ENCODE peak calls at places on chromosomes 12 and 14, in five cellular contexts. T is kidney epithelial cell; F is cardiac muscle cell; P is CD8-positive, alpha-beta T cell; M is SJSA1. D is an unnamed sample. For H3K27me3, the result is how much of the 10 kb centered on the place peaks cover.

GRCh38 chr14:68495638-68496114 is 297.2 kb downstream of the ZFP36L1 start:
- DNase-seq in M (no peak), F (no peak), P (no peak), T (no peak), D (no peak)

GRCh38 chr12:9649532-9649940 is 20.0 kb upstream of the CLEC2D start:
- DNase-seq in T (no peak), M (no peak), F (no peak), P (no peak), D (peak)

GRCh38 chr14:93906341-93907329 is 20.5 kb upstream of the FAM181A start:
- DNase-seq in M (no peak), F (peak), P (peak), T (no peak), D (peak)

GRCh38 chr14:58832010-58832409 is 194.2 kb downstream of the DACT1 start:
- DNase-seq in T (no peak), M (no peak), F (no peak), P (no peak), D (no peak)

GRCh38 chr14:28754209-28754985 is 12.2 kb upstream of the FOXG1 start:
- DNase-seq in F (peak), T (no peak), P (no peak), M (no peak), D (peak)

GRCh38 chr12:16030729-16031128 is 119.6 kb downstream of the DERA start:
- DNase-seq in F (no peak), P (no peak), T (peak), M (no peak), D (no peak)

GRCh38 chr14:36167431-36167830 is 9.1 kb downstream of the PTCSC3 start:
- DNase-seq in P (no peak), T (no peak), F (no peak), M (no peak), D (peak)

GRCh38 chr14:91889477-91890211 is 22.3 kb upstream of the TC2N start:
- DNase-seq in F (no peak), T (no peak), P (no peak), M (no peak), D (no peak)

GRCh38 chr12:5230861-5231260 is 187.2 kb downstream of the KCNA5 start:
- DNase-seq in T (no peak), M (no peak), F (no peak), P (no peak), D (no peak)

GRCh38 chr12:29350080-29350479 is 30.9 kb downstream of the ERGIC2 start:
- DNase-seq in M (no peak), T (peak), F (peak), P (no peak), D (no peak)

DNA sequence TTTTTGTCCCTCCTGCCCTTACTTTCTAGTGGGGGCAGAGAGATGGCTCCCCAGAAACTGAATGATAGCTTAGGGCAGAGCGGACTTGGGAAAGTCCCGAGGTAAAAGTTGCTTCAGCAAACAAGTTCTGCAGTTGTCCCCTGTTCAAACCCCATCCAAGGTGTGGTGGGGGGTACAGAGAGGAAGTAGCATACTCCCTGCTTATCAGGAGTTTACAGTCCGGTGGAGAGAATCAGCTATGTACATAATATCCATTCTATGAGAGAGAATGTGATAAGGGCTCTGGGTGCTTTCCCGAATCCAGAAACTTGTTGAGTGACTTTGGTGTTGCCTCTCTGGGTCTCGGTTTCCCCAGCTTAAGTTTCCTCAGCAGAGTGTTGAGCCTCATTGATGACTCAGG is 40.4 kb upstream of the VRK1 start:
- DNase-seq in T (no peak), F (no peak), M (no peak), P (no peak), D (no peak)
- H3K27me3 ChIP-seq in T (under half), F (under half), M (under half), P (under half), D (under half)

DNA sequence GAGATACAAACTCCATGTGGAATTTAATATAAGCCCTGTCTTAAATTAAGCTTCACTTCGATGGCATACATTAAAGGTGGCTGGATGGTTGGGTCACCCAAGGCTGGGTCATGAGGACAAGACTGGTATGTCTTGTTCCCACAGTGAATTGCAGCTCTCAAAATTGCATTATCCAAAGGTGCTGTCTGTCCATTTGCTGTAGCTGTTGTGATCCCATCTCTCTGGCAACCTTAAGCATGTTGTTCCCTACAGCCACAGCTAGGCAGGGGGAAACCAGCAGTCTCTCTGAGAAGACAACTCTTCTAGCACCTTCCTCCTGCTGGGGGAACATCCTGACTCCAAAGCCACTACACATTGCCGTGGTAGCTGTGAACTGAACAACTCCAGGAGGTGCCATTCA is 187.0 kb downstream of the NUAK1 start:
- DNase-seq in T (no peak), M (no peak), P (no peak), F (no peak), D (no peak)
- H3K27me3 ChIP-seq in T (under half), M (under half), P (under half), F (under half), D (under half)

GRCh38 chr12:88681271-88681670 is 101.0 kb upstream of the KITLG start:
- DNase-seq in P (no peak), M (no peak), T (no peak), F (no peak), D (no peak)
- H3K27me3 ChIP-seq in P (under half), M (under half), T (under half), F (under half), D (under half)

DNA sequence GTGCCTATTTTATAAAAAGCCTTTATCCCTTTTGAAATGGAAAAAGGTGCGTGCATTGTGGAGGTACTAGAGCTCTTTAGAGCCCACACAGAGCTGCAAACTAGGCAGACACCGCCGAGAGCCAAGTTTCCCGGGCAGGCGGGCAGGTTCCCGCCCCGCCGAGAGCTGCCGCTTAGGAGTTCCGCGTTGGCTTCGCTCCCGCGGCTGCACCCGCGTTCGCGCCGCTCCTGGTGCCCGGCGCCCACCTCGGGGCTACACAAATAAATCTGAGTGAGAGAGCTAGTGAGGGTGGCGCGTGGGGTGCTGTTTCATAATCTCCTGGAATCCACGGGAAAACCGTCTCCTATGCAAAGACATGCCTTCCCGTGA is 715 bp downstream of the KITLG start:
- DNase-seq in M (peak), F (peak), T (no peak), P (no peak), D (peak)
- H3K27me3 ChIP-seq in M (under half), F (under half), T (under half), P (under half), D (under half)

DNA sequence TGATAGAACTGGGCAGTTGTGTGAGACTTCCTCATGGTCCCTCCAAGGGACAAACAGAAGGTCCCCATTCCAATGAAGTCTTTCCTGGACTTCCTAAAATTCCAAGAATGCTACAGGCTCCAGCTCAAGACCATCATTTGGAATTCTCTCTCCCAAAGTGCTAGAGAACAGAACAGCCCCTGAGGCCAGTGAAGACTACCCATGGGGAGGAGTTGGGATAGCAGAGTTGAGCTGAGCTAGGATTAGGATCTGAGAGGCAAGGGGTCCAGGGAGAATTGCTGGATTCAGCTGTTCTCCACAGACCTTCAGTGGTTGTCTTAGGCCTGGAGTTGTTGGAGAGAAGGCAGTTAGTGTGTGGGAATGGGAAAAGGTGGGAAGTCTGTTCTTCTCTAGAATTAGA is 10.8 kb downstream of the KRT1 start:
- DNase-seq in P (no peak), M (peak), T (no peak), F (no peak), D (no peak)
- H3K27me3 ChIP-seq in P (under half), M (under half), T (under half), F (under half), D (under half)

DNA sequence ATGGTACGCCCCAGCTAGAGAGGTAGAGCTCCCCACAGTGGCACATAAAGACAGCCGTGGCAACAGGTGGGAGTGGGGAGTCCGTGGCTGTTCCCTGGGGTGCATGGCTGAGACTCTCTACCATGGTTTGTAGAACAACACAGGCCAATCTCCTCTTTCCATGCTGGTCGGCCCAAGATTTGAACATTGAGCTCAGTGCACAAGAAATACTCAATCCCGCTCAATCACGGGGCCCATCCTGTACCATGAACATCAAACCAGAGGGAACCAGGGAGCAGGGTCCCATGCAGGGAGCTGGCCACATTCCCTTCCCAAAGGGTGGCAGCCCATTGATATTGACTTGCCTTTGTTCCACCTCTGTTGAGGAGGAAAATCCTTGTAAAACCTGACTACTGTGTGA is 353.1 kb downstream of the DPF3 start:
- DNase-seq in F (no peak), M (no peak), P (no peak), T (no peak), D (no peak)
- H3K27me3 ChIP-seq in F (under half), M (under half), P (under half), T (under half), D (under half)

GRCh38 chr12:109934026-109934425 is 34.0 kb downstream of the TCHP start:
- DNase-seq in P (no peak), T (no peak), M (no peak), F (peak), D (no peak)
- H3K27me3 ChIP-seq in P (under half), T (under half), M (under half), F (under half), D (under half)

DNA sequence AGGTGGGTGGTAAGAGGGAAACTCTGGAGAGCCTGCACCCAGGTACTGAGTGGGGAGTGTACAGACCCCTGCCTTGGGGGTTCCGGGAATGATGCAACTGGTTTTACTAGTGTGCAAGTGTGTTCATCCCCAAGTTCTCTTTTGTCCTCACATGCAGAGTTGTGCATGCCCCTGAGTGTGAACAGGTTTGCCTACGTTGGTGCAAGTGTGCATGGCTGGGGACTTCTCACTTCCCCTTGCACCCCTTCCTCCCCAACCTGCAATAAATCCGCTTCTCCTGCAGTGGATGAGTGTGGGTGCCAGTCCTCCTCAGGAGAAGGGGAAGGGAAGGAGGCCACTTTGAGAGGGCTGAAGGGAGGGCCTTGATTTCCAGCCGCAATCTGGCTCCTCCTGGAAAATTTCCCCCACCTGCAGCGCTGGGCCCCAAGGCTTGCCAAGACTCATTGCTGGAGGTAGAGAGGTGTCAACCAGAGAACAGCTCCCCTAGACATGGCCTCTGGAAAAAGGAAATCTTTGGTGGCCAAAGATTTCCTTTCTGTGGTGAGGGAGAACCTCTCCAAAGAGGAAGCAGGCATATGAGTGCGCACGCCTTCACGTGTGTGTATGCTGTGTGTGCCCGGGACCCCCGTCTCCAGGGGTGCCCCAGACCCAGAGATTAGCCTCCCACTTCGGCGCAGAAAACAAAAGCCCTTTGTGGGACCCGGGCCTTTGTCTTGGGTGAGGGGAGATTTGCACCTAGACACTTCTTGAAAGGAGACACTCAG is 5.5 kb downstream of the AQP2 start:
- DNase-seq in M (no peak), T (no peak), F (no peak), P (no peak), D (no peak)
- H3K27me3 ChIP-seq in M (under half), T (under half), F (half or more), P (under half), D (under half)

DNA sequence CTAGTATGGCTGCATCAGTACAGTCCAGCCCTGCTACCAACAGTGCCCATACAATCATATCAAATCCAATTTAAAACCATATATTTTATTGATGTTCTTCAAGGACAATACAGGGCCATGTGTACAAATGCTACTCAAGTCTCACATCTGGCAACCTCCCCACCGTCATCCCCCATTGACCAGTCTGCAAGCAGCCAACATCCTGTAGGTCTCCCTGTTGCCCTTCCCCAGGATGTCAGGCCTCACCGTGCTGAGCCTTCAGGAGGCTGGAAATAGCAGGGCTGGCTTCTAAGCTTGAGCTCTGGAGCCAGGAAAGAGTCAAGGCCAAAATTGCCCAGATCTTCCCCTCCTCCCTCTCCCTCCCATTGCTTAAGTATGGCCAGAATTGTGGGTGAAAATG is 10.4 kb downstream of the ZDHHC22 start:
- DNase-seq in M (no peak), F (no peak), T (no peak), P (no peak), D (no peak)
- H3K27me3 ChIP-seq in M (under half), F (under half), T (under half), P (under half), D (under half)

D was measured in H7.